ENCODE peak calls at places on chromosomes 7 and 10, in seven cellular contexts. One of them, this sample, is unnamed.
A peak's percentile ranks its signal among the peaks of the same experiment; 100 is the strongest.

GRCh38 chr10:81473755-81474154 is 401.2 kb upstream of the NRG3 start:
- DNase-seq in A549: no peak
- DNase-seq in HCT116: no peak
- DNase-seq in HepG2: no peak
- DNase-seq in K562: no peak
- DNase-seq in H1: no peak
- DNase-seq in GM12878: no peak
- DNase-seq in this sample: no peak

GRCh38 chr10:97949462-97949861 is 81.0 kb downstream of the CRTAC1 start:
- DNase-seq in A549: no peak
- DNase-seq in HCT116: no peak
- DNase-seq in HepG2: no peak
- DNase-seq in K562: no peak
- DNase-seq in H1: no peak
- DNase-seq in GM12878: no peak
- DNase-seq in this sample: no peak

GRCh38 chr10:125795111-125795510 is 19.5 kb upstream of the MMP21 start:
- DNase-seq in A549: no peak
- DNase-seq in HCT116: no peak
- DNase-seq in HepG2: no peak
- DNase-seq in K562: no peak
- DNase-seq in H1: no peak
- DNase-seq in GM12878: no peak
- DNase-seq in this sample: no peak

GRCh38 chr7:16926283-16926682 is 44.5 kb upstream of the AGR3 start:
- DNase-seq in A549: no peak
- DNase-seq in HCT116: peak; percentile 21
- DNase-seq in HepG2: peak; percentile 28
- DNase-seq in K562: peak; percentile 17
- DNase-seq in H1: no peak
- DNase-seq in GM12878: no peak
- DNase-seq in this sample: peak; percentile 54

GRCh38 chr10:25304606-25305005 is 129.8 kb downstream of the GPR158 start:
- DNase-seq in A549: no peak
- DNase-seq in HCT116: no peak
- DNase-seq in HepG2: no peak
- DNase-seq in K562: no peak
- DNase-seq in H1: no peak
- DNase-seq in GM12878: no peak
- DNase-seq in this sample: no peak

GRCh38 chr10:44724415-44725174 is 186.5 kb upstream of the TMEM72 start:
- DNase-seq in A549: no peak
- DNase-seq in HCT116: no peak
- DNase-seq in HepG2: no peak
- DNase-seq in K562: no peak
- DNase-seq in H1: no peak
- DNase-seq in GM12878: peak; percentile 17
- DNase-seq in this sample: peak; percentile 74

GRCh38 chr10:119656760-119657159 is 5.6 kb downstream of the BAG3 start:
- DNase-seq in A549: no peak
- DNase-seq in HCT116: no peak
- DNase-seq in HepG2: no peak
- DNase-seq in K562: peak; percentile 74
- DNase-seq in H1: no peak
- DNase-seq in GM12878: no peak
- DNase-seq in this sample: no peak

GRCh38 chr7:103915958-103916357 is 73.5 kb downstream of the RELN start:
- DNase-seq in A549: no peak
- DNase-seq in HCT116: no peak
- DNase-seq in HepG2: no peak
- DNase-seq in K562: peak; percentile 90
- DNase-seq in H1: no peak
- DNase-seq in GM12878: no peak
- DNase-seq in this sample: peak; percentile 74

GRCh38 chr10:101046332-101047238 is 15.2 kb upstream of the KAZALD1 start:
- DNase-seq in A549: no peak
- DNase-seq in HCT116: no peak
- DNase-seq in HepG2: no peak
- DNase-seq in K562: peak; percentile 15
- DNase-seq in H1: no peak
- DNase-seq in GM12878: no peak
- DNase-seq in this sample: peak; percentile 11

GRCh38 chr7:18257711-18258110 is 230.1 kb upstream of the PRPS1L1 start:
- DNase-seq in A549: no peak
- DNase-seq in HCT116: no peak
- DNase-seq in HepG2: no peak
- DNase-seq in K562: no peak
- DNase-seq in H1: no peak
- DNase-seq in GM12878: no peak
- DNase-seq in this sample: peak; percentile 34

GRCh38 chr7:134991469-134992339 is 5.4 kb downstream of the AGBL3 start:
- DNase-seq in A549: no peak
- DNase-seq in HCT116: no peak
- DNase-seq in HepG2: peak; percentile 93
- DNase-seq in K562: no peak
- DNase-seq in H1: no peak
- DNase-seq in GM12878: no peak
- DNase-seq in this sample: no peak

GRCh38 chr10:124002391-124003069 is 90.9 kb downstream of the CHST15 start:
- DNase-seq in A549: no peak
- DNase-seq in HCT116: no peak
- DNase-seq in HepG2: no peak
- DNase-seq in K562: no peak
- DNase-seq in H1: no peak
- DNase-seq in GM12878: no peak
- DNase-seq in this sample: no peak

GRCh38 chr10:121647401-121647800 is 49.2 kb upstream of the FGFR2 start:
- DNase-seq in A549: no peak
- DNase-seq in HCT116: no peak
- DNase-seq in HepG2: no peak
- DNase-seq in K562: no peak
- DNase-seq in H1: no peak
- DNase-seq in GM12878: no peak
- DNase-seq in this sample: no peak

GRCh38 chr7:149071182-149071635 is 19.3 kb downstream of the ZNF786 start:
- DNase-seq in A549: no peak
- DNase-seq in HCT116: no peak
- DNase-seq in HepG2: no peak
- DNase-seq in K562: no peak
- DNase-seq in H1: no peak
- DNase-seq in GM12878: no peak
- DNase-seq in this sample: no peak

GRCh38 chr7:117777335-117778150 is 95.7 kb downstream of the CTTNBP2 start:
- DNase-seq in A549: no peak
- DNase-seq in HCT116: no peak
- DNase-seq in HepG2: no peak
- DNase-seq in K562: no peak
- DNase-seq in H1: no peak
- DNase-seq in GM12878: no peak
- DNase-seq in this sample: no peak

GRCh38 chr7:157466473-157467261 is 129.9 kb downstream of the DNAJB6 start:
- DNase-seq in A549: no peak
- DNase-seq in HCT116: no peak
- DNase-seq in HepG2: no peak
- DNase-seq in K562: peak; percentile 30
- DNase-seq in H1: peak; percentile 48
- DNase-seq in GM12878: no peak
- DNase-seq in this sample: no peak
- TF ChIP-seq CEBPB in A549: no peak
- TF ChIP-seq CEBPB in HCT116: no peak
- TF ChIP-seq CEBPB in HepG2: no peak
- TF ChIP-seq CEBPB in K562: no peak
- TF ChIP-seq CEBPB in H1: no peak
- TF ChIP-seq CEBPB in GM12878: no peak
- TF ChIP-seq CEBPB in this sample: no peak

DNA sequence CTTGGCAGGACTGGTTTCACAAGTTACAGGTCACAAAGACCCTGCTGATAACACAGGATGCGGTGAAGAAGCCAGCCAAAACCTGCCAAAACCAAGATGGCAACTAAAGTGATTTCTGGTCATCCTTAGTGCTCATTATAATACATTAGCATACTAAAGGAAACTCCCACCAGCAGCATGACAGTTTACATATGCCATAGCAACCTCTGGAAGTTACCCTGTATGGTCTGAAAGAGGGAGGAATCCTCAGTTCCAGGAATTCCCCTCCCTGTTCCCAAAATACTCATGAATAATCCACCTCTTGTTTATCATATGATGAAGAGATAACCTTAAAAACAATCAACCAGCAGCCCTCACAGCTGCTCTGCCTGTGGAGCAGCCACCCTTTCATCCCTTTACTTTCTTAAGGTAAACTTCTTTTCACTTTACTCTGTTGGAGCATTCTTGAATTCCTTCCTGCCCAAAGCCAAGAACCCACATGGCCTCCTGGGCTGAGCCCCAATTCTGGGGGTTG is 21.9 kb downstream of the DPY19L1 start:
- DNase-seq in A549: no peak
- DNase-seq in HCT116: no peak
- DNase-seq in HepG2: no peak
- DNase-seq in K562: peak; percentile 43
- DNase-seq in H1: no peak
- DNase-seq in GM12878: no peak
- DNase-seq in this sample: peak; percentile 38
- TF ChIP-seq CEBPB in A549: no peak
- TF ChIP-seq CEBPB in HCT116: no peak
- TF ChIP-seq CEBPB in HepG2: no peak
- TF ChIP-seq CEBPB in K562: no peak
- TF ChIP-seq CEBPB in H1: no peak
- TF ChIP-seq CEBPB in GM12878: no peak
- TF ChIP-seq CEBPB in this sample: no peak

GRCh38 chr7:50534690-50535290 is 30.4 kb downstream of the DDC start:
- DNase-seq in A549: peak; percentile 87
- DNase-seq in HCT116: peak; percentile 95
- DNase-seq in HepG2: peak; percentile 37
- DNase-seq in K562: peak; percentile 93
- DNase-seq in H1: no peak
- DNase-seq in GM12878: no peak
- DNase-seq in this sample: peak; percentile 100
- TF ChIP-seq CEBPB in A549: no peak
- TF ChIP-seq CEBPB in HCT116: peak; percentile 62
- TF ChIP-seq CEBPB in HepG2: no peak
- TF ChIP-seq CEBPB in K562: peak; percentile 71
- TF ChIP-seq CEBPB in H1: no peak
- TF ChIP-seq CEBPB in GM12878: no peak
- TF ChIP-seq CEBPB in this sample: peak; percentile 82

GRCh38 chr7:129828078-129828762 is 124.5 kb downstream of the UBE2H start:
- DNase-seq in A549: no peak
- DNase-seq in HCT116: no peak
- DNase-seq in HepG2: no peak
- DNase-seq in K562: no peak
- DNase-seq in H1: no peak
- DNase-seq in GM12878: no peak
- DNase-seq in this sample: no peak

GRCh38 chr7:129825554-129826267 is 127.0 kb downstream of the UBE2H start:
- DNase-seq in A549: peak; percentile 64
- DNase-seq in HCT116: peak; percentile 62
- DNase-seq in HepG2: peak; percentile 55
- DNase-seq in K562: peak; percentile 92
- DNase-seq in H1: peak; percentile 99
- DNase-seq in GM12878: no peak
- DNase-seq in this sample: peak; percentile 43

GRCh38 chr7:129824291-129825004 is 128.3 kb downstream of the UBE2H start:
- DNase-seq in A549: no peak
- DNase-seq in HCT116: no peak
- DNase-seq in HepG2: no peak
- DNase-seq in K562: no peak
- DNase-seq in H1: no peak
- DNase-seq in GM12878: no peak
- DNase-seq in this sample: no peak

GRCh38 chr7:129827467-129827990 is 125.2 kb downstream of the UBE2H start:
- DNase-seq in A549: no peak
- DNase-seq in HCT116: no peak
- DNase-seq in HepG2: no peak
- DNase-seq in K562: no peak
- DNase-seq in H1: no peak
- DNase-seq in GM12878: no peak
- DNase-seq in this sample: no peak

DNA sequence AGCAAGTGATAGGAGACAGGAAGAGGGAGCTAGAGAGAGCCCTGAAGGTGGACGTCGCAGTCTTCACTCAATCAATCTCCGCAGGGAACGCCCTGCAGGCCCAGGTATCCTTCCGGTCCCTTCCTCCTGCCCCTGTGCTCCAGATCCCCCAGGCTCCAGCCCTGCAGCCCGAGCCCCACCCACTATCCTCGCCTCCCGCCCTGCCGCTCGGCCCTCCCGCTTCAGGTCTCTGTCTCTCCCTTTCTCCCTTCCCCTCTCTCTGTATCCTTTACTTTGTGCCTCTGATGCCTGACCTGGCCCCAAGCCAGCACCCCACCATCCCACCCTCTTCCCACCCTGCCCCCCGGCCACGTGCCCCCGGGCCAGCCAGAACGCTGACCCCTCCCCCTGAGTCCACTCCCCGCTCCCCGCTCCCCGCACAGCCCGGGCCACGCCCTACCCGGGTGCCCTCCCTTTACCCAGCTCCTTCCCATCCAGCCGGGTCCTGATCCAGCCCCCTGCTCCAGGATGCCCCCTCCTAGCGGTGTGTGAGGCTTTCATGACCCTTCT is 127.7 kb downstream of the UBE2H start:
- DNase-seq in A549: peak; percentile 87
- DNase-seq in HCT116: peak; percentile 91
- DNase-seq in HepG2: peak; percentile 78
- DNase-seq in K562: peak; percentile 87
- DNase-seq in H1: peak; percentile 91
- DNase-seq in GM12878: no peak
- DNase-seq in this sample: no peak
- TF ChIP-seq CEBPB in A549: no peak
- TF ChIP-seq CEBPB in HCT116: no peak
- TF ChIP-seq CEBPB in HepG2: no peak
- TF ChIP-seq CEBPB in K562: no peak
- TF ChIP-seq CEBPB in H1: no peak
- TF ChIP-seq CEBPB in GM12878: no peak
- TF ChIP-seq CEBPB in this sample: no peak

GRCh38 chr7:3197567-3198212 is 103.4 kb upstream of the SDK1 start:
- DNase-seq in A549: no peak
- DNase-seq in HCT116: no peak
- DNase-seq in HepG2: no peak
- DNase-seq in K562: no peak
- DNase-seq in H1: no peak
- DNase-seq in GM12878: no peak
- DNase-seq in this sample: no peak
- TF ChIP-seq CEBPB in A549: no peak
- TF ChIP-seq CEBPB in HCT116: no peak
- TF ChIP-seq CEBPB in HepG2: no peak
- TF ChIP-seq CEBPB in K562: no peak
- TF ChIP-seq CEBPB in H1: no peak
- TF ChIP-seq CEBPB in GM12878: no peak
- TF ChIP-seq CEBPB in this sample: no peak

DNA sequence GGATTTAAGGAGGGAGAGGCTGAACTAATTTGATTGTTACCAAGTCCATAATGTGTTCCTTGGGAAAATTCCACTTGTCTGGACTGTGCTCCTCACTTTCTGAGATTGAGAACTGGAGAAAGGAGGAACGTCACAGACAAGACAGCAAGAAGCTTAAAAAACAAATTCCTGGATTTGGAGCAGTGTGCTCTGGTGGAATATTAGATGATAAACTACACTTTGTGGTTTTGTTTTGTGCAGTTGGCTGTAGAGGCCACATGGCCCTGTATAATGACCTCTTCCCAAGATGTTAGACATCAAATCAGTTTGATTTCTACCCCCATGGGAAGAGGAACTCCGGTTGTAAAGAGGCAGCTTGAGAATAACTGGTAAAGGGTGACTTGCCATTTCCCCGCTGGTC is 421.3 kb upstream of the GALNT17 start:
- DNase-seq in A549: no peak
- DNase-seq in HCT116: no peak
- DNase-seq in HepG2: no peak
- DNase-seq in K562: no peak
- DNase-seq in H1: no peak
- DNase-seq in GM12878: no peak
- DNase-seq in this sample: no peak
- TF ChIP-seq CEBPB in A549: no peak
- TF ChIP-seq CEBPB in HCT116: no peak
- TF ChIP-seq CEBPB in HepG2: no peak
- TF ChIP-seq CEBPB in K562: no peak
- TF ChIP-seq CEBPB in H1: no peak
- TF ChIP-seq CEBPB in GM12878: no peak
- TF ChIP-seq CEBPB in this sample: no peak

This sample was measured in IMR-90.